ENCODE peak calls at places on chromosomes 11 and 22, in ten cellular contexts. B, A, K, U, E, Y, Q, Z, J and F are unnamed samples.

GRCh38 chr11:57072640-57073039 is 83.9 kb downstream of the OR5AK2 start:
- DNase-seq in B (no peak), A (no peak), K (peak; percentile 6), U (no peak), E (no peak), Y (no peak), Q (no peak), Z (peak; percentile 10), J (no peak), F (no peak)

GRCh38 chr11:122781378-122782040 is 56.8 kb upstream of the CRTAM start:
- DNase-seq in B (peak; percentile 86), A (peak; percentile 82), K (peak; percentile 98), U (peak; percentile 91), E (peak; percentile 87), Y (peak; percentile 90), Q (peak; percentile 83), Z (peak; percentile 95), J (peak; percentile 98), F (peak; percentile 88)

GRCh38 chr11:2919837-2920236 is 9.4 kb downstream of the PHLDA2 start:
- DNase-seq in B (no peak), A (no peak), K (no peak), U (no peak), E (no peak), Y (no peak), Q (no peak), Z (no peak), J (no peak), F (no peak)

GRCh38 chr22:44667829-44668189 is 34.2 kb upstream of the PRR5 start:
- DNase-seq in B (no peak), A (no peak), K (no peak), U (peak; percentile 84), E (no peak), Y (peak; percentile 42), Q (no peak), Z (no peak), J (no peak), F (no peak)

GRCh38 chr22:29117799-29118477 is 45.1 kb downstream of the KREMEN1 start:
- DNase-seq in B (no peak), A (no peak), K (no peak), U (no peak), E (no peak), Y (no peak), Q (no peak), Z (peak; percentile 48), J (no peak), F (no peak)

GRCh38 chr11:61828629-61829407 is 718 bp downstream of the FADS2 start:
- DNase-seq in B (peak; percentile 27), A (peak; percentile 47), K (no peak), U (no peak), E (peak; percentile 53), Y (peak; percentile 44), Q (peak; percentile 30), Z (peak; percentile 72), J (peak; percentile 92), F (peak; percentile 43)

GRCh38 chr11:114375052-114375451 is 25.3 kb downstream of the C11orf71 start:
- DNase-seq in B (no peak), A (no peak), K (no peak), U (no peak), E (no peak), Y (no peak), Q (no peak), Z (peak; percentile 49), J (no peak), F (no peak)

GRCh38 chr11:57463596-57464342 is 3.4 kb downstream of the RTN4RL2 start:
- DNase-seq in B (no peak), A (no peak), K (no peak), U (no peak), E (no peak), Y (no peak), Q (no peak), Z (no peak), J (no peak), F (no peak)

GRCh38 chr11:114914231-114915005 is 236.1 kb downstream of the NXPE2 start:
- DNase-seq in B (no peak), A (peak; percentile 22), K (no peak), U (no peak), E (no peak), Y (no peak), Q (no peak), Z (no peak), J (peak; percentile 91), F (no peak)

GRCh38 chr11:58525037-58525614 is 17.2 kb upstream of the OR5B21 start:
- DNase-seq in B (no peak), A (no peak), K (no peak), U (peak; percentile 65), E (no peak), Y (no peak), Q (no peak), Z (no peak), J (no peak), F (no peak)

GRCh38 chr22:31870890-31871289 is 73.4 kb upstream of the YWHAH start:
- DNase-seq in B (no peak), A (no peak), K (no peak), U (no peak), E (no peak), Y (no peak), Q (no peak), Z (no peak), J (no peak), F (no peak)

GRCh38 chr11:45606514-45607024 is 58.9 kb downstream of the CHST1 start:
- DNase-seq in B (no peak), A (peak; percentile 13), K (no peak), U (no peak), E (no peak), Y (peak; percentile 81), Q (no peak), Z (peak; percentile 52), J (no peak), F (no peak)

GRCh38 chr11:59574932-59575904 is 40.4 kb downstream of the OSBP start:
- DNase-seq in B (no peak), A (no peak), K (no peak), U (no peak), E (no peak), Y (no peak), Q (no peak), Z (no peak), J (no peak), F (no peak)

GRCh38 chr22:34808618-34809017 is 257.3 kb upstream of the ISX start:
- DNase-seq in B (no peak), A (no peak), K (no peak), U (no peak), E (no peak), Y (no peak), Q (no peak), Z (no peak), J (no peak), F (no peak)

GRCh38 chr22:46462726-46463371 is 74.6 kb downstream of the CELSR1 start:
- DNase-seq in B (no peak), A (no peak), K (no peak), U (no peak), E (no peak), Y (no peak), Q (no peak), Z (peak; percentile 37), J (no peak), F (no peak)

GRCh38 chr11:19555266-19555665 is 157.4 kb upstream of the NAV2 start:
- DNase-seq in B (no peak), A (no peak), K (no peak), U (peak; percentile 56), E (no peak), Y (no peak), Q (peak; percentile 47), Z (no peak), J (no peak), F (no peak)

GRCh38 chr11:70471254-70471653 is 72.9 kb downstream of the CTTN start:
- DNase-seq in B (no peak), A (peak; percentile 51), K (peak; percentile 24), U (no peak), E (no peak), Y (peak; percentile 75), Q (no peak), Z (peak; percentile 73), J (no peak), F (no peak)
- TF ChIP-seq CTCF in B (no peak), A (peak; percentile 52), K (no peak), U (no peak), E (peak; percentile 22), Y (peak; percentile 66), Q (no peak), Z (peak; percentile 48), J (peak; percentile 15), F (no peak)

GRCh38 chr11:11981364-11981763 is 27.1 kb downstream of the DKK3 start:
- DNase-seq in B (no peak), A (no peak), K (no peak), U (no peak), E (no peak), Y (no peak), Q (no peak), Z (no peak), J (no peak), F (no peak)
- H3K4me1 ChIP-seq in B (peaks cover 20% of the 10 kb centered on the region), A (peaks cover 32% of the 10 kb centered on the region), K (peaks cover 86% of the 10 kb centered on the region), U (peaks cover 2% of the 10 kb centered on the region), E (peaks cover 85% of the 10 kb centered on the region), Y (no peaks in the 10 kb centered on the region), Q (peaks cover 4% of the 10 kb centered on the region), Z (peaks cover 29% of the 10 kb centered on the region), J (peaks cover 79% of the 10 kb centered on the region), F (peaks cover 32% of the 10 kb centered on the region)

DNA sequence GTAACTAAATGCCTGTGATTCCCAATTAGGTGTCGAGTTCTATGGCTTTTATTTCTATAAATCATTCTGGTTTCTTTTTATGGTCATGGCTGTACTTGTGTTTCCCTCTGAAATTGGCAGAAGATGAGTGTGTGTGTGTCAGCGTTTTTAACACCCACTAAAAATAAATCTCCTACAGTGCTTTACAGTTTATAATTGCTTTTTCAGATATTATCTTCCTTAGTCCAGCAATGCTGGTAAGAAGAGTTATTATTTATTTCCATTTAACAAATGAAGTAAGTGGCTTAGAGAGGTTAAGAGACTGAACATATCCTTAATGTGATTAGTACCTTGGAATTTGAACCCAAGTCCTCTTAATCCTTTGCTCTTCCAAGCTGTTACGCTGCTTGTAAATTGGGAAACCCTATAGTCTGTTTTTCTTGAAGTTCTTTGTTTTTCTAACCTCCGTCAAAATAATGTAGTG is 125.2 kb downstream of the TEAD1 start:
- DNase-seq in B (no peak), A (no peak), K (no peak), U (no peak), E (no peak), Y (no peak), Q (no peak), Z (peak; percentile 52), J (no peak), F (no peak)
- TF ChIP-seq CTCF in B (no peak), A (no peak), K (no peak), U (no peak), E (no peak), Y (no peak), Q (no peak), Z (no peak), J (no peak), F (no peak)

DNA sequence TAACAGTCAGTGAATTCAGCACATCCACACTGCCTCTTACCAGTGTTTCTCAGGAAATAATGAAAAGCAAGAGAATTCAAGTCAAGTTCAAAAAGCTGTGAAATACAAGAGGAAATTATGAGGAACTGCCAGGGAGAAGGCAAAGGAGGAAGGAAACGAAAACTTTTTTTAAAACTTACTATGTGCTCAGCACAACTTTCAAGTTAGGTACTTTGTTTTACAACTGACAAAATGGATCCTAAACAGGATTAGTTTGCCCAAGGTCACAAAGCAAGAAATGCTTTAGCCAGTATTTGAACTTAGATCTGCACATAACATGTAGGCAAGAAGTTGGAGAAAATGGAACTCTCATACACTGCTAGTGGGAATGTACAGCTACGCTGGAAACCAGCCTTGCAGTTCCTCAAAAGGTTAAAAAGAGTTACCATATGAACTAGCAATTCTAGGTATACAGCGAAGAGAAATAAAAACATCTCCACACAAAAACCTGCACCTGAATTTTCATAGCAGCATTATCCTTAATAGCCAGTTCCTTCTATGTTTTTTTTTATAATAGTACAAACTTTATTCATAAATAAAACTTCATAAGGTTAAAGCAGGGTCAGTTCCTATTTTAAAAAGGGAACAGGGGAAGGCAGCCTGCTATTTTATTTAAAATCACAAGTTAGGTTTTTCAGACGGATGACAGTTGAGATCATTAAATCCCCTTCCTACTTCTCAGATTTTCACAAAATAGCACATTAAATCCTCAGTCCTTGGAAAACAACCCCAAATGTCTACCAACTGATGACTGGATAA is 19.3 kb downstream of the DDX6 start:
- DNase-seq in B (no peak), A (no peak), K (no peak), U (no peak), E (no peak), Y (no peak), Q (no peak), Z (no peak), J (no peak), F (no peak)
- H3K4me1 ChIP-seq in B (peaks cover 54% of the 10 kb centered on the region), A (no peaks in the 10 kb centered on the region), K (peaks cover 99% of the 10 kb centered on the region), U (no peaks in the 10 kb centered on the region), E (peaks cover 77% of the 10 kb centered on the region), Y (no peaks in the 10 kb centered on the region), Q (peaks cover 3% of the 10 kb centered on the region), Z (no peaks in the 10 kb centered on the region), J (peaks cover 76% of the 10 kb centered on the region), F (peaks cover 7% of the 10 kb centered on the region)